ENCODE peak calls at places on chromosomes 12 and 14, in five cellular contexts. G is stimulated activated CD4-positive, alpha-beta T cell treated with anti-CD3 and anti-CD28 coated beads, Interleukin-2, amount 100 ng/mL, for 48 hours; K is fibroblast of gingiva; H is H54; B is anterior cingulate cortex. P is an unnamed sample.

GRCh38 chr14:62162998-62163589 is 400.9 kb downstream of the SNAPC1 start:
- DNase-seq in G (peak), K (peak), H (peak), B (no peak), P (peak)

GRCh38 chr14:55579724-55580400 is at the start of gene KTN1:
- DNase-seq in G (peak), K (peak), H (peak), B (peak), P (peak)

GRCh38 chr12:124737040-124737419 is 126.6 kb downstream of the SCARB1 start:
- DNase-seq in G (no peak), K (no peak), H (no peak), B (no peak), P (no peak)

GRCh38 chr14:26841920-26842741 is 244.3 kb upstream of the NOVA1 start:
- DNase-seq in G (no peak), K (peak), H (peak), B (no peak), P (no peak)

GRCh38 chr12:99200711-99201384 is 446.7 kb upstream of the GARIN6 start:
- DNase-seq in G (no peak), K (no peak), H (no peak), B (no peak), P (no peak)

GRCh38 chr12:46571593-46571992 is 199.0 kb upstream of the SLC38A2 start:
- DNase-seq in G (no peak), K (peak), H (no peak), B (no peak), P (no peak)

GRCh38 chr14:100294963-100295330 is 11.3 kb downstream of the SLC25A29 start:
- DNase-seq in G (no peak), K (no peak), H (no peak), B (no peak), P (no peak)

GRCh38 chr14:30620178-30620577 is 1.9 kb upstream of the SCFD1 start:
- DNase-seq in G (no peak), K (peak), H (peak), B (no peak), P (no peak)

GRCh38 chr14:104675447-104675846 is 14.0 kb upstream of the INF2 start:
- DNase-seq in G (no peak), K (no peak), H (no peak), B (no peak), P (no peak)

GRCh38 chr12:71504471-71504852 is 64.9 kb downstream of the LGR5 start:
- DNase-seq in G (no peak), K (no peak), H (no peak), B (no peak), P (peak)

GRCh38 chr12:121893901-121894540 is 5.4 kb downstream of the PSMD9 start:
- DNase-seq in G (no peak), K (peak), H (peak), B (no peak), P (no peak)

P was measured in globus pallidus.